ENCODE peak calls at places on chromosomes 7 and 10, in five cellular contexts. One of them, this sample, is unnamed.

GRCh38 chr10:107546239-107546638 is 381.7 kb upstream of the SORCS1 start:
- DNase-seq in osteoblast: no peak
- DNase-seq in body of pancreas: no peak
- DNase-seq in IMR-90: peak; percentile 33
- DNase-seq in PC-3: peak; percentile 89
- DNase-seq in this sample: no peak

GRCh38 chr10:96683710-96684109 is 36.6 kb downstream of the PIK3AP1 start:
- DNase-seq in body of pancreas: no peak
- DNase-seq in PC-3: no peak
- DNase-seq in IMR-90: peak; percentile 10
- DNase-seq in osteoblast: no peak
- DNase-seq in this sample: no peak

GRCh38 chr10:63753807-63754206 is 232.6 kb downstream of the REEP3 start:
- DNase-seq in IMR-90: no peak
- DNase-seq in osteoblast: no peak
- DNase-seq in body of pancreas: no peak
- DNase-seq in PC-3: no peak
- DNase-seq in this sample: no peak

GRCh38 chr7:31017748-31018120 is 34.4 kb upstream of the ADCYAP1R1 start:
- DNase-seq in PC-3: no peak
- DNase-seq in IMR-90: no peak
- DNase-seq in osteoblast: peak; percentile 68
- DNase-seq in body of pancreas: no peak
- DNase-seq in this sample: no peak

GRCh38 chr10:88851706-88852105 is at the start of gene ANKRD22:
- DNase-seq in body of pancreas: peak; percentile 68
- DNase-seq in PC-3: peak; percentile 95
- DNase-seq in IMR-90: peak; percentile 75
- DNase-seq in osteoblast: peak; percentile 82
- DNase-seq in this sample: peak; percentile 83

GRCh38 chr10:75097666-75098285 is 13.7 kb upstream of the SAMD8 start:
- DNase-seq in PC-3: peak; percentile 58
- DNase-seq in body of pancreas: no peak
- DNase-seq in IMR-90: peak; percentile 26
- DNase-seq in osteoblast: peak; percentile 87
- DNase-seq in this sample: no peak

GRCh38 chr10:21078410-21079329 is 181.6 kb upstream of the NEBL start:
- DNase-seq in PC-3: peak; percentile 77
- DNase-seq in IMR-90: peak; percentile 61
- DNase-seq in osteoblast: peak; percentile 84
- DNase-seq in body of pancreas: peak; percentile 75
- DNase-seq in this sample: peak; percentile 51

GRCh38 chr7:139937685-139938084 is 108.6 kb downstream of the TBXAS1 start:
- DNase-seq in IMR-90: no peak
- DNase-seq in PC-3: no peak
- DNase-seq in osteoblast: no peak
- DNase-seq in body of pancreas: no peak
- DNase-seq in this sample: no peak

GRCh38 chr7:106535234-106536026 is 125.5 kb downstream of the CCDC71L start:
- DNase-seq in body of pancreas: no peak
- DNase-seq in PC-3: no peak
- DNase-seq in osteoblast: no peak
- DNase-seq in IMR-90: no peak
- DNase-seq in this sample: no peak

GRCh38 chr10:104123397-104123796 is 1.4 kb downstream of the SFR1 start:
- DNase-seq in IMR-90: peak; percentile 30
- DNase-seq in PC-3: peak; percentile 45
- DNase-seq in osteoblast: peak; percentile 42
- DNase-seq in body of pancreas: no peak
- DNase-seq in this sample: no peak

DNA sequence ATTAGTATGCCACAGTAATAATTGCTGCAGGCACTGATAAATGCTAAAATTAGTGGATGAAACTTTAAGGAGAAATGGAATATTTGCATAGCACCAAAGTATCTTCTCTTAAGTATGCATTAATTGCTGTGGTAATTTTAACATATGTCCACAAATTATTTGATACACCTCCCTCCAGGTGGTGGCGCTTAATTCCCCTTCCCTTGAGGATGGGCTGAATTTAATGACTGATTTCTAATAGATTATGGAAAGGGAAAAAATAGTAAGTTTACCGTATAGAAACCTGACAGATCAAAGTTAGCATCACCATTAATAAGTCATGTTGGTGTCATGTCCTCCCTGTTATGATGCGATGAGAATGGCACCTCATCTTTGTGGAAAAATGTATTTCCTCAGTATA is 519.2 kb downstream of the TFEC start:
- DNase-seq in body of pancreas: no peak
- DNase-seq in IMR-90: no peak
- DNase-seq in PC-3: peak; percentile 45
- DNase-seq in osteoblast: no peak
- DNase-seq in this sample: no peak
- TF ChIP-seq CTCF in body of pancreas: no peak
- TF ChIP-seq CTCF in IMR-90: no peak
- TF ChIP-seq CTCF in PC-3: peak; percentile 53
- TF ChIP-seq CTCF in osteoblast: no peak
- TF ChIP-seq CTCF in this sample: peak; percentile 50

DNA sequence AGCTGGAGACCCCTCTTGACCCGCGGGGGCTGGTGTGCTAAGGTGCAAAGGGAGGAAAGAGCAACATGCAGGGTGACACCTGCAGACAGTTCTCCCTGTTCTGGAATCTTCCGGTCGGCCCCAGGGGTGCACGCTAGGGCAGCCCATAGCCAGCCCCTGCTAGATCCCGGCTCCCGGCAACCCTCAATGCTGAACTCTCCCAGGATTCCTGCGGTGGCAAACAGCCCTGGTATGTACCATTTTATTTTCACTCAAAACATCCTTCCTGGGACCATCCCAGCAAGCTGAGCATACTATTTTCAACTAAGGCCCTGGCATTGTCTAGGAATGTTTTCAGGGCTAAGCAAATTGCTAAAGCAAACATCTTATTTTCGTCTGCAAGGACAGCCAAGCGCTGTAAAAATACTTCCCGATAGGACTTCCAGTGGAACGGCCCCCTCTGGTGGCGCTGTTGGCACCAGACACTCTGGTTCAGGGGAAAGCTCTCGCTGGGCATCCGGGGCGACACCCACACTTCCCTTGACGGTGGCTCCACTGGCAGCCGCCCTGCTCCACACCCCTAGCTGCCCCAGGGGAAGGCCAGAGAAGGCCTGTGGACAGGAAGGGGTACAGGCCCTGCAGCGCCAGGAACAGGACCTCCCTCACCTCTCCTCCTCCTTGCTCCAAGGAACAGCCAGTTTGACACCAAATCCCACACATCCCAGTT is 99.4 kb downstream of the CTBP2 start:
- DNase-seq in osteoblast: peak; percentile 88
- DNase-seq in IMR-90: peak; percentile 80
- DNase-seq in PC-3: peak; percentile 74
- DNase-seq in body of pancreas: peak; percentile 86
- DNase-seq in this sample: peak; percentile 92
- H3K4me3 ChIP-seq in osteoblast: peak overlapping the region; percentile 46
- H3K4me3 ChIP-seq in IMR-90: no peak overlapping the region
- H3K4me3 ChIP-seq in PC-3: no peak overlapping the region
- H3K4me3 ChIP-seq in body of pancreas: no peak overlapping the region
- H3K4me3 ChIP-seq in this sample: peak overlapping the region; percentile 31

GRCh38 chr7:12123172-12123571 is 87.9 kb upstream of the TMEM106B start:
- DNase-seq in osteoblast: no peak
- DNase-seq in IMR-90: no peak
- DNase-seq in PC-3: peak; percentile 65
- DNase-seq in body of pancreas: no peak
- DNase-seq in this sample: no peak
- TF ChIP-seq CTCF in osteoblast: no peak
- TF ChIP-seq CTCF in IMR-90: no peak
- TF ChIP-seq CTCF in PC-3: no peak
- TF ChIP-seq CTCF in body of pancreas: no peak
- TF ChIP-seq CTCF in this sample: no peak

GRCh38 chr7:18086165-18087030 is 58.8 kb upstream of the PRPS1L1 start:
- DNase-seq in body of pancreas: peak; percentile 18
- DNase-seq in IMR-90: no peak
- DNase-seq in osteoblast: peak; percentile 84
- DNase-seq in PC-3: peak; percentile 36
- DNase-seq in this sample: no peak

GRCh38 chr7:18087031-18087686 is 59.5 kb upstream of the PRPS1L1 start:
- DNase-seq in PC-3: no peak
- DNase-seq in osteoblast: no peak
- DNase-seq in IMR-90: no peak
- DNase-seq in body of pancreas: no peak
- DNase-seq in this sample: no peak

GRCh38 chr7:18082169-18082568 is 54.5 kb upstream of the PRPS1L1 start:
- DNase-seq in PC-3: no peak
- DNase-seq in body of pancreas: no peak
- DNase-seq in IMR-90: no peak
- DNase-seq in osteoblast: no peak
- DNase-seq in this sample: no peak

GRCh38 chr7:18087687-18088078 is 60.0 kb upstream of the PRPS1L1 start:
- DNase-seq in body of pancreas: no peak
- DNase-seq in osteoblast: peak; percentile 75
- DNase-seq in IMR-90: no peak
- DNase-seq in PC-3: no peak
- DNase-seq in this sample: no peak
- H3K4me3 ChIP-seq in body of pancreas: no peak overlapping the region
- H3K4me3 ChIP-seq in osteoblast: peak overlapping the region; percentile 71
- H3K4me3 ChIP-seq in IMR-90: no peak overlapping the region
- H3K4me3 ChIP-seq in PC-3: peak overlapping the region; percentile 95
- H3K4me3 ChIP-seq in this sample: no peak overlapping the region

GRCh38 chr10:68955786-68956532 is at the start of gene DDX21:
- DNase-seq in PC-3: peak; percentile 96
- DNase-seq in body of pancreas: peak; percentile 87
- DNase-seq in IMR-90: peak; percentile 93
- DNase-seq in osteoblast: peak; percentile 96
- DNase-seq in this sample: peak; percentile 87
- TF ChIP-seq CTCF in PC-3: peak; percentile 88
- TF ChIP-seq CTCF in body of pancreas: peak; percentile 45
- TF ChIP-seq CTCF in IMR-90: peak; percentile 57
- TF ChIP-seq CTCF in osteoblast: peak; percentile 69
- TF ChIP-seq CTCF in this sample: peak; percentile 48

GRCh38 chr7:92590711-92591310 is 621 bp upstream of the FAM133B start:
- DNase-seq in PC-3: no peak
- DNase-seq in IMR-90: no peak
- DNase-seq in osteoblast: no peak
- DNase-seq in body of pancreas: peak; percentile 20
- DNase-seq in this sample: no peak
- H3K4me3 ChIP-seq in PC-3: peak overlapping the region; percentile 98
- H3K4me3 ChIP-seq in IMR-90: peak overlapping the region; percentile 89
- H3K4me3 ChIP-seq in osteoblast: peak overlapping the region; percentile 96
- H3K4me3 ChIP-seq in body of pancreas: peak overlapping the region; percentile 92
- H3K4me3 ChIP-seq in this sample: peak overlapping the region; percentile 96

GRCh38 chr7:90412458-90413184 is 9.4 kb downstream of the CLDN12 start:
- DNase-seq in PC-3: peak; percentile 63
- DNase-seq in IMR-90: no peak
- DNase-seq in osteoblast: no peak
- DNase-seq in body of pancreas: peak; percentile 50
- DNase-seq in this sample: peak; percentile 81
- TF ChIP-seq CTCF in PC-3: peak; percentile 76
- TF ChIP-seq CTCF in IMR-90: peak; percentile 19
- TF ChIP-seq CTCF in osteoblast: peak; percentile 30
- TF ChIP-seq CTCF in body of pancreas: peak; percentile 20
- TF ChIP-seq CTCF in this sample: peak; percentile 52

DNA sequence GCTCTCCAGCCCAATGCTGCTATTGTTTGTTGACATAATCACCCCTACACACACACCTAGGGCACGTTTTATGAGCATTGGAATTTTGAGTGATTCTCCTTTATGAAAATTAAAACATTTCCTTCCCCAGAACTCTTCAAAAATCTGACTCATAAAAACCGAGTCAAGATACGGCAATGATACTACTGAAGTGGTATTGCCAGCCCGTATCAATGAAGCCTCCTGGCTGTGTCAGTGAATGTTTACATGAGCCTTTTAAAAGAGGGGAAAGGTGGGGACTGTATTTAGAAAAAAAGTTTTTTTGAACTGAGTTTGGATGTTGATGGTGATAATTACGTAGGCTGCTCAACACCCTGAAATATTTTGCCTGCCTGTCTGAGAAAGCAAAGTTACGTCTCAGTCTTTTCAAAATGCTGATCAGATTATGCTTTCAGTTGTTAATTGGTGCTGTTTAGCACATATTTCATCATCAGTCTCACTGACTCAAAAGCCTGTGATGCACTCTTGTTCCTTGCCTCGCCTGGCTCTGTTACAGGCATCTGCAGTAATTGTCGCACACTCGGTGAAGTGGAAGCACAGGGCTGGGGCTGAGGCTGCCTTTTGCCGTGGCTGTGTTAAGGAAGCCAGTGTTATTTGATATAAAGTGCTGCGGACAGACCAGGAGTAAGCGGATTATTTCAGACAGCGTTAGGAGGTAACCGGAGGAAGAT is 157.4 kb upstream of the TCF7L2 start:
- DNase-seq in PC-3: no peak
- DNase-seq in osteoblast: no peak
- DNase-seq in IMR-90: peak; percentile 56
- DNase-seq in body of pancreas: no peak
- DNase-seq in this sample: no peak
- H3K4me3 ChIP-seq in PC-3: no peak overlapping the region
- H3K4me3 ChIP-seq in osteoblast: peak overlapping the region; percentile 17
- H3K4me3 ChIP-seq in IMR-90: no peak overlapping the region
- H3K4me3 ChIP-seq in body of pancreas: no peak overlapping the region
- H3K4me3 ChIP-seq in this sample: no peak overlapping the region

GRCh38 chr10:115422624-115423023 is 329.5 kb downstream of the ATRNL1 start:
- DNase-seq in osteoblast: no peak
- DNase-seq in IMR-90: no peak
- DNase-seq in body of pancreas: no peak
- DNase-seq in PC-3: no peak
- DNase-seq in this sample: no peak

GRCh38 chr10:115417585-115418265 is 324.6 kb downstream of the ATRNL1 start:
- DNase-seq in IMR-90: peak; percentile 37
- DNase-seq in osteoblast: peak; percentile 48
- DNase-seq in PC-3: peak; percentile 41
- DNase-seq in body of pancreas: peak; percentile 17
- DNase-seq in this sample: peak; percentile 22
- TF ChIP-seq CTCF in IMR-90: peak; percentile 55
- TF ChIP-seq CTCF in osteoblast: peak; percentile 26
- TF ChIP-seq CTCF in PC-3: peak; percentile 60
- TF ChIP-seq CTCF in body of pancreas: peak; percentile 36
- TF ChIP-seq CTCF in this sample: peak; percentile 83